ENCODE peak calls at places on chromosomes 5 and 9, in four cellular contexts. L is esophagus squamous epithelium, R is right atrium auricular region, E is psoas muscle. W is an unnamed sample.

GRCh38 chr9:2729003-2729402 is 11.7 kb downstream of the KCNV2 start:
- DNase-seq in L (no peak), R (no peak), E (no peak), W (no peak)

GRCh38 chr9:19114680-19115270 is 12.1 kb upstream of the HAUS6 start:
- DNase-seq in L (no peak), R (no peak), E (no peak), W (no peak)

GRCh38 chr5:148653271-148653839 is 972 bp downstream of the HTR4 start:
- DNase-seq in L (no peak), R (no peak), E (no peak), W (no peak)

GRCh38 chr9:117034862-117035261 is 347.8 kb downstream of the TRIM32 start:
- DNase-seq in L (no peak), R (no peak), E (no peak), W (no peak)

GRCh38 chr5:168413596-168413995 is 72.7 kb upstream of the RARS1 start:
- DNase-seq in L (no peak), R (no peak), E (no peak), W (no peak)

GRCh38 chr5:135534609-135535419 is 950 bp downstream of the NEUROG1 start:
- DNase-seq in L (no peak), R (no peak), E (no peak), W (no peak)

GRCh38 chr5:175893466-175893865 is 22.1 kb downstream of the CPLX2 start:
- DNase-seq in L (no peak), R (no peak), E (no peak), W (no peak)

GRCh38 chr9:97511762-97512429 is 10.4 kb downstream of the TMOD1 start:
- DNase-seq in L (no peak), R (no peak), E (no peak), W (no peak)

GRCh38 chr5:169941542-169941941 is 38.8 kb downstream of the INSYN2B start:
- DNase-seq in L (no peak), R (no peak), E (no peak), W (no peak)

GRCh38 chr5:150630459-150631325 is 9.8 kb upstream of the SYNPO start:
- DNase-seq in L (no peak), R (no peak), E (peak; percentile 90), W (no peak)

GRCh38 chr9:13484186-13484585 is 204.7 kb upstream of the MPDZ start:
- DNase-seq in L (no peak), R (no peak), E (no peak), W (no peak)
- H3K27ac ChIP-seq in L (no peak overlapping the region), R (no peak overlapping the region), E (peak overlapping the region; percentile 78), W (no peak overlapping the region)

DNA sequence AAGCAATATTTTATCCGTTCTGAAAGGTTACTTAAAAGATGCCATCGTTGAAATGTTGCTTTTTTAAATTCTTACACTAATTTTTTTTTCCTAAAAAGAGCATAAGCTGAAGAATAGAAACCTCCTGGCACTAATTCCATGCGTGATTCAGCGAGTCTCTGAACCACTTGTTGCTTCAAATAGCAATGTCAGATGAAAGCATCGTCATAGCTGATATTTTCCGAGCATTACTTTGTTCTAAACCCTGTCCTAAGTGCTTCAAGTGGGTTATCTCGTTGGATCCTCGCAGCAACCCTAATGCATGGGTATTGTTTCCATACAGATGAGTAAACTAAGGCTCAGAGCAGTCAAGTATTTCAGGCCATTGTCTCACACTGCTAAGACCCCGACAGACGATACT is 79.7 kb downstream of the CDH6 start:
- DNase-seq in L (no peak), R (no peak), E (no peak), W (no peak)
- H3K27ac ChIP-seq in L (no peak overlapping the region), R (no peak overlapping the region), E (no peak overlapping the region), W (peak overlapping the region; percentile 38)

GRCh38 chr5:11903614-11904269 is 504 bp downstream of the CTNND2 start:
- DNase-seq in L (no peak), R (no peak), E (no peak), W (no peak)
- H3K27ac ChIP-seq in L (no peak overlapping the region), R (peak overlapping the region; percentile 68), E (no peak overlapping the region), W (no peak overlapping the region)

GRCh38 chr9:14899815-14900193 is 10.4 kb downstream of the FREM1 start:
- DNase-seq in L (no peak), R (no peak), E (no peak), W (no peak)
- H3K27ac ChIP-seq in L (no peak overlapping the region), R (no peak overlapping the region), E (no peak overlapping the region), W (no peak overlapping the region)

W was measured in coronary artery.